ENCODE peak calls at places on chromosomes 5 and 9, in eight cellular contexts. Y is fibroblast of pulmonary artery; G is Jurkat, Clone E6-1; F is lower leg skin; W is tibial artery; C is aorta; I is brain microvascular endothelial cell; S is ovary. Q is an unnamed sample.

GRCh38 chr9:15211160-15211993 is 95.6 kb downstream of the TTC39B start:
- DNase-seq in C (no peak), I (peak; percentile 82), G (peak; percentile 71), F (no peak), Y (peak; percentile 86), W (peak; percentile 76), S (peak; percentile 32), Q (peak; percentile 59)

GRCh38 chr5:124816381-124816780 is 69.9 kb upstream of the ZNF608 start:
- DNase-seq in C (no peak), Y (no peak), W (no peak), G (no peak), I (no peak), F (no peak), S (no peak), Q (no peak)

GRCh38 chr5:123810253-123810652 is 298.3 kb downstream of the CSNK1G3 start:
- DNase-seq in G (no peak), W (no peak), Y (no peak), S (no peak), F (no peak), I (no peak), C (no peak), Q (no peak)

GRCh38 chr5:38060354-38060753 is 198.0 kb upstream of the EGFLAM start:
- DNase-seq in W (no peak), I (peak; percentile 27), S (peak; percentile 22), C (no peak), G (no peak), Y (no peak), F (no peak), Q (no peak)

GRCh38 chr9:88007291-88007650 is 32.9 kb upstream of the CDK20 start:
- DNase-seq in C (no peak), W (no peak), G (peak; percentile 10), S (no peak), Y (no peak), F (no peak), I (no peak), Q (no peak)

GRCh38 chr5:7961540-7961939 is 92.6 kb downstream of the MTRR start:
- DNase-seq in G (no peak), F (no peak), S (no peak), C (no peak), W (no peak), I (no peak), Y (no peak), Q (no peak)

GRCh38 chr9:105146677-105147076 is 97.8 kb upstream of the SLC44A1 start:
- DNase-seq in I (no peak), G (no peak), S (no peak), Y (no peak), W (no peak), C (no peak), F (no peak), Q (no peak)

GRCh38 chr9:136232964-136233363 is 12.6 kb downstream of the QSOX2 start:
- DNase-seq in C (no peak), W (no peak), I (no peak), S (no peak), F (no peak), G (no peak), Y (no peak), Q (no peak)

GRCh38 chr5:116766470-116766947 is 191.9 kb upstream of the SEMA6A start:
- DNase-seq in I (peak; percentile 98), S (peak; percentile 49), F (no peak), W (no peak), Y (peak; percentile 94), G (no peak), C (no peak), Q (no peak)

GRCh38 chr5:76082790-76083554 is at the start of gene SV2C:
- DNase-seq in Y (no peak), C (peak; percentile 71), G (no peak), W (no peak), I (no peak), S (peak; percentile 15), F (no peak), Q (no peak)

GRCh38 chr9:116596646-116597045 is 90.5 kb upstream of the TRIM32 start:
- DNase-seq in S (no peak), G (no peak), I (no peak), Y (no peak), C (no peak), W (no peak), F (no peak), Q (no peak)

GRCh38 chr5:95901676-95902646 is 59.7 kb downstream of the ELL2 start:
- DNase-seq in C (no peak), S (no peak), I (peak; percentile 78), W (no peak), F (no peak), G (no peak), Y (peak; percentile 70), Q (no peak)

GRCh38 chr9:4678679-4679267 is 596 bp upstream of the CDC37L1 start:
- DNase-seq in W (no peak), S (no peak), Y (peak; percentile 56), I (no peak), G (peak; percentile 46), C (no peak), F (no peak), Q (no peak)

GRCh38 chr5:119270955-119271757 is 84.7 kb upstream of the TNFAIP8 start:
- DNase-seq in I (no peak), Y (no peak), W (no peak), S (no peak), G (no peak), C (no peak), F (no peak), Q (no peak)

GRCh38 chr5:106862450-106863193 is 808.1 kb downstream of the EFNA5 start:
- DNase-seq in G (no peak), C (no peak), S (no peak), I (peak; percentile 74), Y (peak; percentile 21), W (no peak), F (no peak), Q (no peak)

GRCh38 chr5:151239237-151239861 is 13.6 kb upstream of the GM2A start:
- DNase-seq in I (peak; percentile 61), F (peak; percentile 96), Y (peak; percentile 82), S (peak; percentile 89), G (no peak), C (peak; percentile 94), W (peak; percentile 82), Q (peak; percentile 73)

GRCh38 chr9:137256362-137256761 is 1.2 kb downstream of the NELFB start:
- DNase-seq in F (no peak), C (no peak), G (no peak), W (no peak), S (no peak), I (no peak), Y (no peak), Q (no peak)
- H3K4me3 ChIP-seq in F (no peak overlapping the region), C (no peak overlapping the region), G (peak overlapping the region; percentile 90), W (peak overlapping the region; percentile 92), S (peak overlapping the region; percentile 71), I (peak overlapping the region; percentile 92), Y (peak overlapping the region; percentile 84), Q (peak overlapping the region; percentile 99)

DNA sequence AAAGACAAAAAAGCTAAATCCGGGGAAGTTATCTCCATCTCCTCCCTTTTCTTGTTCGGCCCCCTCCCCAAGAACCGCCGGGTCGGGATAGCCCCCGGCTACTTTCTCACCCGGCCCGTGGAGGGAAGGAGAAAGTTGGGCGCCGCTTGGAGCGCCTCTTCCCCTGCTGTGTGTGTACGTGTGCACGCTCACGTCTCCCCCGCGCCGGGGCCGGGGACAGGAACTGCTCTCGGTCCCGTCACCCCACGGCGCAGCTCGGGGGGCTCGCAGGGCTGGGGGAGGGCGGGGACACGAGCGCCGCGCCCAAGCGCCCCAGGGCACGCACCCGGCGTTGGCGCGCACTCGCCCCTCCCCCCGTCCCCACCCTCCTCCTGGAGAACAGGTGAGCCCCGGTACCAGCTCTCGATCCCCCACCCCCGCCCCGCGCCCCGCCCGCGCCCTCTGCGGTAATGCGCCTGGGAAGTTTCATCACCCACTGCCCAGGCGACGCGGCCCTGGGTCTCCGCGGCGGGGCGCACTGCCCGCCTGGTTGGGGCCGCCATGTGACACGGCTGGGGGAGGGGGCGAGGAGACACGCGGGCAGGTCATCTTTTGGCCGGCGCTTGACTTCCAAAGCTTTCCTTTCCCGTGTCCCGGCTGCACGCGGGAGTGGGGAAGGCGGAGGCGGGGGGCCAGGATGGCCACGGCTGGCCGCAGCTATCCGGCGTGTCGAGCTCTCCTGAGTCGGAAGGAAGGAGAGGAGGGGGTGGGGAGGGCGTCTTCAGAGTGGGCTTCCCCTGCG is 1.3 kb upstream of the STC2 start:
- DNase-seq in S (no peak), Y (peak; percentile 24), W (no peak), G (peak; percentile 22), I (no peak), F (peak; percentile 80), C (no peak), Q (peak; percentile 88)
- H3K4me3 ChIP-seq in S (peak overlapping the region; percentile 6), Y (peak overlapping the region; percentile 79), W (peak overlapping the region; percentile 51), G (peak overlapping the region; percentile 58), I (peak overlapping the region; percentile 83), F (no peak overlapping the region), C (no peak overlapping the region), Q (peak overlapping the region; percentile 63)

GRCh38 chr9:81782313-81782712 is 93.0 kb upstream of the TLE1 start:
- DNase-seq in C (no peak), W (no peak), F (no peak), S (no peak), I (no peak), Y (no peak), G (no peak), Q (no peak)

GRCh38 chr9:81776834-81777233 is 87.5 kb upstream of the TLE1 start:
- DNase-seq in F (no peak), Y (no peak), S (no peak), G (no peak), I (no peak), C (no peak), W (no peak), Q (no peak)

GRCh38 chr9:81772144-81772543 is 82.8 kb upstream of the TLE1 start:
- DNase-seq in W (no peak), F (no peak), I (no peak), S (no peak), Y (no peak), G (no peak), C (no peak), Q (no peak)

GRCh38 chr9:81776390-81776789 is 87.0 kb upstream of the TLE1 start:
- DNase-seq in G (no peak), W (no peak), I (no peak), F (no peak), Y (no peak), S (no peak), C (no peak), Q (no peak)

DNA sequence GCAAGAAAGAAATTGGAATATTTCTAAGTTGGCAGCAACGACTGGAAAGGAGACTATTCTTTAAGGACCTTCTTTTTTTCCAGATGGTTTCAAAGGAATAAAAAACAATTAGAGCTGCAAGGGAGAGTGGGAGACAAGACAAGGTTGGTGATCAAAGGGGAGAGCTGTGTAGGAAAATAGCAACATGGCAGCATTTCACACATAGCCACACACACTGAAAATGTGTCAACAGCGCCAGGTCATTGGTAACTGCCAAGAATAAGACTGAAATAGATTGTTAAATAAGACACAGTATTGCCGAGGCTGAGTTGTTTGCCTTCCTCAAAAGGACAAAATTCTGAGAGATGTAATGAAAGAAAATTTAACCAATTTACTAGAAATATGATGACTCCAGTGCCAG is 88.2 kb upstream of the TLE1 start:
- DNase-seq in W (no peak), S (peak; percentile 17), F (no peak), C (no peak), G (no peak), Y (no peak), I (no peak), Q (no peak)
- H3K4me3 ChIP-seq in W (no peak overlapping the region), S (no peak overlapping the region), F (no peak overlapping the region), C (no peak overlapping the region), G (no peak overlapping the region), Y (no peak overlapping the region), I (no peak overlapping the region), Q (no peak overlapping the region)

DNA sequence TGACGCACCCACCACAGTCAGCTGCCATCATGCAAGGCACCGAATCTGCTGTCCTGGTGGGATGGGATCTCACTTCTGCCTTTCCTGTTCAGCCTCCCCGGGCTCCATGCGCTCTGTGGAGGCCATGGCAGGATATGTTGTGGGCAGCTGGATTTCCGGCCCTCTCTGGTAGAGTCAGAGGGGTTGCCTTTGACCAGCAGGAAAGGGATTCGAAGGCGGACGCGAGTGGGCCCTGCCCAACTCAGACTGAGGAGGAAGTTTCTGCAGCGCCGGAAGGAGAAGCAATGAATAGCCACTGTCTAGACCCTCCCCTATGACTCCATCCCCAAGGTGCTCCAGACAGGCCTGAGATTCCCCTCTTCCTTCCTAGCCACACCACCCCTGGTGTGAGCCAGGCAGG is 35.6 kb downstream of the GADD45G start:
- DNase-seq in I (no peak), Y (no peak), W (no peak), C (no peak), G (no peak), F (no peak), S (peak; percentile 32), Q (no peak)
- H3K4me3 ChIP-seq in I (no peak overlapping the region), Y (no peak overlapping the region), W (peak overlapping the region; percentile 31), C (no peak overlapping the region), G (no peak overlapping the region), F (no peak overlapping the region), S (no peak overlapping the region), Q (no peak overlapping the region)

Q was measured in breast epithelium.